ENCODE peak calls at places on chromosomes 1 and 21, in seven cellular contexts. G is prostate gland, A is gastrocnemius medialis, N is IMR-90, O is adrenal gland, C is esophagus muscularis mucosa, V is sigmoid colon. D is an unnamed sample.

GRCh38 chr1:213987422-213987875 is 324 bp upstream of the PROX1 start:
- DNase-seq in O (no peak), G (no peak), V (peak; percentile 77), A (peak; percentile 27), N (no peak), C (no peak), D (no peak)

GRCh38 chr1:212228076-212228475 is 57.1 kb upstream of the PPP2R5A start:
- DNase-seq in C (no peak), N (no peak), V (no peak), G (no peak), O (no peak), A (no peak), D (no peak)

GRCh38 chr1:35835398-35835797 is 27.6 kb downstream of the AGO4 start:
- DNase-seq in G (no peak), C (no peak), O (no peak), A (no peak), V (no peak), N (no peak), D (no peak)

GRCh38 chr21:37984416-37984815 is 68.2 kb upstream of the KCNJ6 start:
- DNase-seq in G (no peak), N (no peak), C (no peak), V (no peak), A (no peak), O (no peak), D (no peak)

GRCh38 chr1:30268923-30269666 is 454.3 kb downstream of the MATN1 start:
- DNase-seq in A (no peak), C (no peak), N (no peak), O (no peak), G (no peak), V (no peak), D (no peak)

GRCh38 chr1:227757781-227758180 is 22.5 kb downstream of the SNAP47 start:
- DNase-seq in C (no peak), V (no peak), N (peak; percentile 37), O (no peak), A (no peak), G (no peak), D (no peak)

GRCh38 chr1:38028671-38029070 is 16.1 kb downstream of the UTP11 start:
- DNase-seq in N (no peak), V (peak; percentile 51), A (peak; percentile 36), C (no peak), G (no peak), O (no peak), D (no peak)

GRCh38 chr21:31872452-31873274 is at the start of gene HUNK:
- DNase-seq in C (no peak), A (no peak), O (no peak), G (peak; percentile 36), V (no peak), N (peak; percentile 54), D (peak; percentile 48)

GRCh38 chr1:54623216-54624007 is at the start of gene FAM151A:
- DNase-seq in V (peak; percentile 49), G (no peak), C (no peak), N (no peak), O (no peak), A (no peak), D (peak; percentile 90)

GRCh38 chr1:54163051-54163450 is 10.3 kb upstream of the CDCP2 start:
- DNase-seq in N (no peak), A (no peak), G (no peak), V (no peak), O (no peak), C (no peak), D (no peak)

GRCh38 chr21:45347712-45348477 is 57.1 kb upstream of the COL18A1 start:
- DNase-seq in V (no peak), O (no peak), N (no peak), G (no peak), C (no peak), A (no peak), D (no peak)

GRCh38 chr21:37804001-37804400 is 112.3 kb downstream of the KCNJ6 start:
- DNase-seq in V (no peak), G (no peak), O (no peak), N (no peak), A (no peak), C (no peak), D (no peak)

GRCh38 chr1:110007045-110007444 is 22.5 kb downstream of the AHCYL1 start:
- DNase-seq in N (no peak), V (no peak), O (no peak), C (no peak), A (no peak), G (no peak), D (no peak)

GRCh38 chr1:41330588-41331545 is 30.4 kb upstream of the FOXO6 start:
- DNase-seq in A (no peak), N (no peak), O (no peak), V (no peak), G (no peak), C (peak; percentile 64), D (peak; percentile 33)

GRCh38 chr1:26748351-26748750 is 39.4 kb upstream of the PIGV start:
- DNase-seq in O (no peak), V (no peak), C (no peak), N (no peak), G (no peak), A (no peak), D (no peak)

GRCh38 chr1:243842978-243843490 is 7.0 kb downstream of the AKT3 start:
- DNase-seq in C (no peak), A (no peak), V (no peak), O (no peak), G (no peak), N (peak; percentile 89), D (no peak)

GRCh38 chr21:26888256-26888655 is 43.0 kb upstream of the ADAMTS1 start:
- DNase-seq in C (no peak), O (no peak), N (no peak), A (no peak), V (no peak), G (no peak), D (no peak)

GRCh38 chr1:183472488-183473285 is at the start of gene SMG7:
- DNase-seq in C (no peak), A (peak; percentile 34), V (no peak), N (peak; percentile 12), O (peak; percentile 52), G (peak; percentile 23), D (peak; percentile 68)

GRCh38 chr1:183477986-183478781 is 5.9 kb downstream of the SMG7 start:
- DNase-seq in N (no peak), O (no peak), V (no peak), G (no peak), C (no peak), A (no peak), D (no peak)

GRCh38 chr1:183471748-183472487 is 381 bp upstream of the SMG7 start:
- DNase-seq in V (peak; percentile 99), O (peak; percentile 99), G (peak; percentile 97), N (peak; percentile 98), C (peak; percentile 99), A (peak; percentile 97), D (peak; percentile 99)

GRCh38 chr1:183473286-183473536 is 912 bp downstream of the SMG7 start:
- DNase-seq in V (no peak), C (no peak), G (no peak), O (no peak), N (no peak), A (no peak), D (no peak)

DNA sequence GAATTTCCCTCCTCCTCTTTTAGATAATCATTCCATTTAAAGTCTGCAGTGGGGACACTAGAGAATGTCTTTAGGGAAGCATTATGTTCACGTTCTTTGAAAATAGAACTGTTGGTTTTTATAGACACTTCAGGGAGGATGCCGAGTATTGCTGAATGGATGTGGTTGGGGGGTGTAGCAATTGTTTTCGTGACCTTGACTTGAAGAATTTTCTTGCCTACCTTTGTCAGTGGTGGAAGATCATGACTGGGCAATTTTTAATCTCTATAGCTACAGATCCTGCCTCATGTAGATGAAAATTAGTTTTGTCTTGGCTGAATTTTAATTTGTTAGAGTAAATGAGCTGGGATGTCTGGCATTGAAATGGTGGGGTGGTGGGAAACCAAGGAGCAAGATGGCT is 3.8 kb downstream of the SMG7 start:
- DNase-seq in C (no peak), N (no peak), G (no peak), V (no peak), A (no peak), O (no peak), D (no peak)
- H3K4me1 ChIP-seq in C (peaks cover 78% of the 10 kb centered on the region), N (peaks cover 5% of the 10 kb centered on the region), G (peaks cover 16% of the 10 kb centered on the region), V (peaks cover 74% of the 10 kb centered on the region), A (peaks cover 69% of the 10 kb centered on the region), O (peaks cover 39% of the 10 kb centered on the region), D (peaks cover 3% of the 10 kb centered on the region)

GRCh38 chr1:1264026-1264425 is 9.6 kb downstream of the UBE2J2 start:
- DNase-seq in N (peak; percentile 61), G (no peak), C (no peak), O (no peak), A (no peak), V (no peak), D (no peak)
- H3K4me3 ChIP-seq in N (no peak overlapping the region), G (no peak overlapping the region), C (no peak overlapping the region), O (no peak overlapping the region), A (no peak overlapping the region), V (no peak overlapping the region), D (no peak overlapping the region)

DNA sequence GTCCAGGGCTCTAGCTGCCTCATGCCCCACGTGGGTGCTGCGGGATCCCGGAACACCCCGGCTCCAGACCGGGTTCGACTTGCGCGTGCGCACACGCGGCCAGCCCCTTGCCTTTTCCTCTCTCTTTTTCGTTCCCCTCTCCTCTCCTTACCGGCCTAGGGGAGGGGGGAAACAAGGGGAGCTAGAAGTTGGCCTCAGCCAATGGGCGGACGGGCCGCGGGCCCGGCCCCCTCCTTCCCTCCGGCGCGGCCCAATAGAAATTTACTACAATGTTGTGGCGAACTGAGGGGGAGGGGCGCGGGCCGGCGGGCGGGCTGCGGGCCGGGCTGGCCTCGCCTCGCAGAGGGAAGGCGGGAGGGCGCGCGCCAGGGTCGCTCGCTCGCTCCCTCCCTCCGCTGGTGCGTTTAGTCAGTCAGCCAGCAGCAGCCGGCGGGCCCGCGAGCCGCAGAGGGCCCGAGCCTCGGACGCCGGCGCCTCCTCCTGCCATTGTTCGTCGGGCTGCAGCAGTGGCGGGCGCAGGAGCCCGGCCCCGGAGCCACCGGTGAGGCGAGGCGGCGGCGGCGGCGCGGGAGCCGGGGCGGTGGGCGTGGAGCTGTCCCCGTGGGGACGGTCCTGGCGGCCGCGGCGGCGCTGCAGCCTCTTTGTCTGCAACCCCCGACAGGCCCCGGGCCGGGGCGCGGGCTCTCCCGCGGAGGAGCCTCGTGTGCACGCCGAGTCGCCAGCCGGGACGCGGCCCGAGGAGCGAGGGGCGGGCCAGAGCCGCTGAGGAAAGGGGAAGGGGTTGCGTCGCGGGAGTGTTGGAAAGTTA is at the start of gene EPB41:
- DNase-seq in G (peak; percentile 94), A (peak; percentile 87), V (peak; percentile 95), N (peak; percentile 88), O (peak; percentile 92), C (peak; percentile 97), D (peak; percentile 90)
- TF ChIP-seq POLR2A in G (peak; percentile 76), A (peak; percentile 42), V (no peak), N (no peak), O (peak; percentile 11), C (no peak), D (peak; percentile 47)

GRCh38 chr1:182617075-182617429 is 12.9 kb upstream of the RGS16 start:
- DNase-seq in G (no peak), N (no peak), C (no peak), O (no peak), V (no peak), A (no peak), D (no peak)

GRCh38 chr1:182624582-182624981 is 20.4 kb upstream of the RGS16 start:
- DNase-seq in G (no peak), A (no peak), N (no peak), V (no peak), O (no peak), C (no peak), D (no peak)

GRCh38 chr1:182622795-182623528 is 18.8 kb upstream of the RGS16 start:
- DNase-seq in A (no peak), G (no peak), V (no peak), N (no peak), O (no peak), C (no peak), D (no peak)

GRCh38 chr1:182617734-182618288 is 13.6 kb upstream of the RGS16 start:
- DNase-seq in O (no peak), C (no peak), G (no peak), V (no peak), A (no peak), N (peak; percentile 10), D (no peak)

GRCh38 chr1:182620924-182621585 is 16.9 kb upstream of the RGS16 start:
- DNase-seq in O (no peak), V (no peak), A (no peak), N (no peak), C (no peak), G (no peak), D (no peak)
- H3K4me1 ChIP-seq in O (peaks cover 5% of the 10 kb centered on the region), V (peaks cover 8% of the 10 kb centered on the region), A (peaks cover 12% of the 10 kb centered on the region), N (peaks cover 5% of the 10 kb centered on the region), C (peaks cover 28% of the 10 kb centered on the region), G (peaks cover 3% of the 10 kb centered on the region), D (no peaks in the 10 kb centered on the region)